ENCODE peak calls at places on chromosomes 3 and 15, in six cellular contexts. Y, R, J, A, Q and H are unnamed samples.

GRCh38 chr3:68880632-68881031 is 51.7 kb downstream of the TAFA4 start:
- DNase-seq in Y (no peak), R (no peak), J (no peak), A (no peak), Q (no peak), H (no peak)

GRCh38 chr15:83445653-83446052 is 1.5 kb upstream of the SH3GL3 start:
- DNase-seq in Y (no peak), R (peak), J (no peak), A (no peak), Q (no peak), H (no peak)

GRCh38 chr3:71131893-71132314 is 451.6 kb downstream of the FOXP1 start:
- DNase-seq in Y (no peak), R (no peak), J (no peak), A (no peak), Q (no peak), H (no peak)

GRCh38 chr3:63967675-63968611 is 55.4 kb downstream of the PSMD6 start:
- DNase-seq in Y (no peak), R (peak), J (peak), A (peak), Q (no peak), H (peak)

GRCh38 chr3:57796261-57796660 is 40.2 kb downstream of the SLMAP start:
- DNase-seq in Y (no peak), R (no peak), J (no peak), A (peak), Q (no peak), H (no peak)

GRCh38 chr3:77348244-77348855 is 308.5 kb downstream of the ROBO2 start:
- DNase-seq in Y (no peak), R (peak), J (no peak), A (peak), Q (no peak), H (peak)

GRCh38 chr3:57544181-57545125 is at the start of gene DNAH12:
- DNase-seq in Y (no peak), R (no peak), J (no peak), A (peak), Q (no peak), H (no peak)

GRCh38 chr3:85342915-85343314 is 384.1 kb downstream of the CADM2 start:
- DNase-seq in Y (no peak), R (peak), J (no peak), A (no peak), Q (no peak), H (peak)

GRCh38 chr3:18567293-18567692 is 142.2 kb upstream of the SATB1 start:
- DNase-seq in Y (no peak), R (no peak), J (no peak), A (no peak), Q (no peak), H (no peak)

GRCh38 chr15:40325700-40326099 is 2.2 kb downstream of the INAFM2 start:
- DNase-seq in Y (no peak), R (no peak), J (no peak), A (no peak), Q (no peak), H (no peak)

GRCh38 chr15:30954674-30955073 is 36.8 kb downstream of the MTMR10 start:
- DNase-seq in Y (no peak), R (no peak), J (no peak), A (peak), Q (no peak), H (no peak)

GRCh38 chr3:45611619-45612018 is 17.1 kb downstream of the LIMD1 start:
- DNase-seq in Y (no peak), R (no peak), J (no peak), A (no peak), Q (no peak), H (no peak)

GRCh38 chr3:180707921-180708320 is 28.6 kb upstream of the CCDC39 start:
- DNase-seq in Y (no peak), R (no peak), J (no peak), A (no peak), Q (no peak), H (no peak)